ENCODE peak calls at places on chromosome 20, in six cellular contexts. W is H9, Q is HL-60, S is cardiac muscle cell, A is aorta, E is left ventricle myocardium inferior. P is an unnamed sample.

GRCh38 chr20:1001981-1002681 is at the start of gene RSPO4:
- DNase-seq in Q (no peak), A (no peak), E (no peak), S (no peak), W (peak), P (no peak)

GRCh38 chr20:53402233-53403005 is 191.2 kb downstream of the ZNF217 start:
- DNase-seq in A (no peak), S (no peak), Q (no peak), W (no peak), E (no peak), P (no peak)

GRCh38 chr20:2693996-2694471 is 1.5 kb downstream of the EBF4 start:
- DNase-seq in E (no peak), W (peak), A (no peak), S (peak), Q (no peak), P (no peak)

GRCh38 chr20:4052554-4052953 is 37.2 kb upstream of the RNF24 start:
- DNase-seq in Q (no peak), W (no peak), A (no peak), E (no peak), S (no peak), P (no peak)

GRCh38 chr20:41182296-41183212 is 45.2 kb downstream of the PLCG1 start:
- DNase-seq in W (peak), A (no peak), Q (no peak), S (no peak), E (no peak), P (no peak)

GRCh38 chr20:61951695-61952533 is 113.8 kb downstream of the TAF4 start:
- DNase-seq in W (peak), Q (no peak), A (no peak), S (peak), E (no peak), P (no peak)

GRCh38 chr20:25525857-25526256 is 59.5 kb downstream of the NINL start:
- DNase-seq in S (peak), W (no peak), A (peak), Q (no peak), E (no peak), P (no peak)

GRCh38 chr20:20710847-20711315 is 1.6 kb downstream of the RALGAPA2 start:
- DNase-seq in E (no peak), Q (peak), W (no peak), A (no peak), S (no peak), P (no peak)

GRCh38 chr20:7723284-7723683 is 217.0 kb downstream of the HAO1 start:
- DNase-seq in W (no peak), Q (no peak), S (peak), E (no peak), A (no peak), P (no peak)

GRCh38 chr20:3042621-3043020 is 801 bp upstream of the GNRH2 start:
- DNase-seq in Q (no peak), E (peak), S (no peak), A (peak), W (no peak), P (no peak)

GRCh38 chr20:32480361-32481199 is 104.6 kb downstream of the NOL4L start:
- DNase-seq in W (peak), S (no peak), E (peak), Q (no peak), A (peak), P (no peak)

GRCh38 chr20:41249781-41250281 is 67.7 kb downstream of the ZHX3 start:
- DNase-seq in W (peak), S (peak), A (no peak), Q (no peak), E (no peak), P (peak)

GRCh38 chr20:50413088-50413500 is 97.1 kb upstream of the PTPN1 start:
- DNase-seq in Q (peak), W (no peak), E (no peak), A (no peak), S (peak), P (no peak)

GRCh38 chr20:20229595-20229994 is 138.3 kb upstream of the INSM1 start:
- DNase-seq in Q (no peak), A (no peak), E (no peak), W (no peak), S (no peak), P (no peak)

GRCh38 chr20:11716239-11716944 is 201.3 kb upstream of the BTBD3 start:
- DNase-seq in A (no peak), S (peak), E (no peak), W (peak), Q (no peak), P (no peak)

GRCh38 chr20:23666189-23666588 is 22.6 kb downstream of the CST4 start:
- DNase-seq in W (no peak), E (no peak), S (peak), A (no peak), Q (no peak), P (no peak)

GRCh38 chr20:37902504-37903313 is at the start of gene VSTM2L:
- DNase-seq in E (no peak), W (peak), S (peak), Q (peak), A (no peak), P (no peak)

GRCh38 chr20:24158271-24158670 is 169.7 kb upstream of the GGTLC1 start:
- DNase-seq in A (no peak), Q (no peak), E (no peak), S (no peak), W (no peak), P (no peak)

GRCh38 chr20:49340161-49340966 is 62.5 kb upstream of the ZNFX1 start:
- DNase-seq in A (peak), S (no peak), W (no peak), Q (no peak), E (peak), P (no peak)

GRCh38 chr20:24806896-24807676 is 142.0 kb upstream of the CST7 start:
- DNase-seq in A (no peak), E (no peak), S (no peak), Q (no peak), W (no peak), P (no peak)

GRCh38 chr20:5531318-5532081 is 214.7 kb upstream of the PROKR2 start:
- DNase-seq in W (no peak), E (no peak), S (peak), A (no peak), Q (no peak), P (no peak)

GRCh38 chr20:8073024-8073832 is 53.7 kb upstream of the TMX4 start:
- DNase-seq in S (peak), A (no peak), Q (peak), E (no peak), W (no peak), P (no peak)

GRCh38 chr20:45372646-45373352 is 5.3 kb downstream of the TP53TG5 start:
- DNase-seq in Q (no peak), W (peak), A (peak), E (no peak), S (peak), P (peak)

GRCh38 chr20:20706285-20706684 is 6.2 kb downstream of the RALGAPA2 start:
- DNase-seq in W (no peak), E (no peak), S (no peak), Q (no peak), A (no peak), P (no peak)

GRCh38 chr20:13784271-13784892 is 337 bp downstream of the ESF1 start:
- DNase-seq in A (peak), S (no peak), E (no peak), W (no peak), Q (no peak), P (no peak)

GRCh38 chr20:38883081-38883980 is 42.9 kb upstream of the FAM83D start:
- DNase-seq in Q (no peak), W (no peak), S (peak), E (no peak), A (no peak), P (peak)

GRCh38 chr20:15100506-15101160 is 763.2 kb upstream of the FLRT3 start:
- DNase-seq in E (no peak), Q (no peak), S (no peak), W (no peak), A (no peak), P (no peak)

GRCh38 chr20:43681468-43681942 is 14.6 kb downstream of the MYBL2 start:
- DNase-seq in E (peak), W (no peak), S (no peak), A (no peak), Q (no peak), P (no peak)

GRCh38 chr20:18267815-18268214 is 20.5 kb upstream of the ZNF133 start:
- DNase-seq in W (no peak), E (no peak), A (no peak), S (no peak), Q (no peak), P (no peak)

GRCh38 chr20:20214757-20215275 is 153.1 kb upstream of the INSM1 start:
- DNase-seq in A (no peak), Q (no peak), S (no peak), E (no peak), W (no peak), P (no peak)

GRCh38 chr20:4973330-4974097 is 27.8 kb downstream of the SLC23A2 start:
- DNase-seq in W (no peak), S (peak), E (peak), Q (peak), A (peak), P (no peak)

GRCh38 chr20:19828233-19828632 is 70.2 kb downstream of the RIN2 start:
- DNase-seq in S (no peak), W (no peak), E (no peak), Q (peak), A (no peak), P (no peak)

GRCh38 chr20:49290608-49291191 is 12.8 kb upstream of the ZNFX1 start:
- DNase-seq in A (no peak), E (no peak), S (no peak), W (no peak), Q (no peak), P (no peak)

GRCh38 chr20:13338999-13339411 is 117.9 kb downstream of the ISM1 start:
- DNase-seq in Q (no peak), S (no peak), W (no peak), E (no peak), A (no peak), P (no peak)

GRCh38 chr20:642398-643174 is 10.4 kb downstream of the SRXN1 start:
- DNase-seq in Q (no peak), E (peak), A (no peak), W (peak), S (no peak), P (peak)

GRCh38 chr20:24612799-24613775 is 143.7 kb downstream of the SYNDIG1 start:
- DNase-seq in Q (no peak), S (peak), A (no peak), W (no peak), E (peak), P (no peak)

GRCh38 chr20:54107600-54108393 is 37.4 kb upstream of the BCAS1 start:
- DNase-seq in W (no peak), E (no peak), Q (no peak), S (no peak), A (no peak), P (no peak)

GRCh38 chr20:58559368-58559729 is 44.1 kb upstream of the APCDD1L start:
- DNase-seq in A (no peak), Q (no peak), W (no peak), E (no peak), S (no peak), P (no peak)

GRCh38 chr20:43003318-43003928 is 186.3 kb downstream of the PTPRT start:
- DNase-seq in W (no peak), S (no peak), E (no peak), A (no peak), Q (no peak), P (no peak)

GRCh38 chr20:21808863-21809664 is 103.6 kb downstream of the PAX1 start:
- DNase-seq in A (peak), W (peak), Q (peak), E (peak), S (no peak), P (peak)

GRCh38 chr20:35772563-35773058 is 796 bp downstream of the PHF20 start:
- DNase-seq in E (no peak), Q (no peak), W (no peak), S (no peak), A (no peak), P (no peak)

GRCh38 chr20:35773154-35773751 is 1.4 kb downstream of the PHF20 start:
- DNase-seq in A (peak), Q (peak), E (no peak), W (no peak), S (peak), P (peak)

GRCh38 chr20:35771689-35772562 is at the start of gene PHF20:
- DNase-seq in Q (peak), S (peak), A (peak), W (peak), E (peak), P (peak)

GRCh38 chr20:35771367-35771688 is 487 bp upstream of the PHF20 start:
- DNase-seq in A (no peak), S (no peak), E (no peak), W (no peak), Q (no peak), P (no peak)

GRCh38 chr20:35776513-35777101 is 4.8 kb downstream of the PHF20 start:
- DNase-seq in W (no peak), S (peak), E (peak), Q (no peak), A (peak), P (no peak)
- H3K27ac ChIP-seq in W (no peak), S (peak), E (peak), Q (no peak), A (no peak), P (no peak)

GRCh38 chr20:10433014-10433622 is 904 bp downstream of the MKKS start:
- DNase-seq in S (peak), E (no peak), Q (no peak), A (no peak), W (no peak), P (no peak)

GRCh38 chr20:10432079-10432478 is 1.9 kb downstream of the MKKS start:
- DNase-seq in S (peak), A (no peak), W (no peak), E (no peak), Q (no peak), P (no peak)

GRCh38 chr20:10434832-10435812 is at the start of gene SLX4IP:
- DNase-seq in E (peak), A (peak), S (peak), Q (peak), W (peak), P (peak)

GRCh38 chr20:10434467-10434831 is 427 bp upstream of the MKKS start:
- DNase-seq in E (peak), A (peak), W (peak), S (peak), Q (peak), P (peak)

GRCh38 chr20:10433623-10434466 is at the start of gene MKKS:
- DNase-seq in E (peak), W (peak), Q (peak), A (peak), S (peak), P (peak)
- H3K27ac ChIP-seq in E (peak), W (peak), Q (peak), A (peak), S (peak), P (peak)

DNA sequence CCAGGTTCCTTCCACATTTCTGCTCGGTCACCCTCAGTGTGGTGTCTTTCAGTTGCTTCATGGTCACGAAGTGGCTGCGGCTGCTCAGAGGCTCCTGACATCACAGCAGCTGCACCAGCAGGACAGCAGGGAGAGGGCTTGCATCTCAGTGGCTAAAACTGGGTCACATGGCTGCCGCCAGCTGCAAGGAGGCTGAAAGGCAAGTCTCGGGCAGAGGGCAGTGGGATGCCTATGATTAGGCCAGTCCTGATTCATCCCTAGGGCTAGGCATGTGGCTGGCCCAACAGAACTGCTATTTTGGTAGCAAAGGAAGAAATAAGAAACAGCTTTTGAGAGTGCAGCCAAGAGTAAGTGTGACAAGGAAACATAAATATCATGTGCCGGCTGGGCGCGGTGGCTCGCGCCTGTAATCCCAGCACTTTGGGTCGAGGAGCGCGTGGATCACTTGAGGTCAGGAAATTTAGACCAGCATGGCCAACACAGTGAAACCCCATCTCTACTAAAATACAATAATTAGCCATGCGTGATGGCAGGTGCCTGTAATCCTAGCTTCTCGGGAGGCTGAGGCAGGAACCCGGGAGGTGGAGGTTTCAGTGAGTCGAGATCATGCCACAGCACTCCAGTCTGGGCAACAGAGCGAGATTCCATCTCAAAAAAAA is 46.6 kb downstream of the RBM38 start:
- DNase-seq in W (no peak), E (no peak), S (no peak), A (no peak), Q (no peak), P (no peak)
- H3K27ac ChIP-seq in W (no peak), E (peak), S (peak), A (peak), Q (no peak), P (no peak)

GRCh38 chr20:59645316-59645715 is 41.0 kb downstream of the PHACTR3 start:
- DNase-seq in S (no peak), Q (no peak), E (no peak), W (peak), A (no peak), P (peak)
- H3K27ac ChIP-seq in S (no peak), Q (no peak), E (no peak), W (no peak), A (no peak), P (peak)

GRCh38 chr20:63150911-63151531 is 64.9 kb downstream of the YTHDF1 start:
- DNase-seq in W (no peak), A (peak), Q (no peak), E (no peak), S (no peak), P (no peak)
- H3K27ac ChIP-seq in W (no peak), A (no peak), Q (no peak), E (peak), S (no peak), P (no peak)

DNA sequence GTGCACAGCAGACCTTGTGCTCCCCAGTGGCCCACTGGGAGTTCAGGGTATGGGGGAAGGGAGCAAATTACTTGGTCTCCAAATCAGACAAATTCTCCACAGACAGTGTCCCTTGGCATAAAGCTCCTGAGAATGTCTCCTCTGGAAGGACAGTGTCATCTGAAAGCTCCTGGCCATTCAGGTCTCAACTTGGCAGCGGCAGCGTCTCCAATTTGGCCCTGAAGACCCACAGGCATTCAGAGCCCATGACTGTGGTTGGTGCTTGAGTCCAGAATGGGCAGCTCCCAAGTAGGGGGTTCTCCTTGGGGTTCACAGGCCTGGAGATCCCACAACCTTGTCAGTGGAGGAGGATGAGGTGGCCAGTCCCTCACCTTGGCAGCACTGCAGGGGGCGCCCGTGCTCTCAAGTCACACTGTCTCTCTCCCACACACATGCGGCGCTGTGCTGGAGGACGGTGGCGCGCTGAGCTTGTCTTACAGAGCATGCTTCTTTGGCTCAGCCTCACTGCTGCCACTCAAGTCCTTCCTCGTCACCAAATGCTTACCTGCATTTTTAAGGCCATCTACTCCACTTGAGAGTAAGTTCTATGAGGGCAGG is 20.7 kb downstream of the DYNLRB1 start:
- DNase-seq in Q (no peak), S (peak), E (peak), W (peak), A (no peak), P (no peak)
- H3K27ac ChIP-seq in Q (no peak), S (no peak), E (peak), W (no peak), A (no peak), P (peak)